ENCODE peak calls at places on chromosome 9, in five cellular contexts. A is CD4-positive, CD25-positive, alpha-beta regulatory T cell; P is fibroblast of the conjunctiva; C is cardiac fibroblast; E is KBM-7. M is an unnamed sample.

GRCh38 chr9:109198736-109199384 is 31.8 kb upstream of the FRRS1L start:
- DNase-seq in A (no peak), P (no peak), C (no peak), E (no peak), M (no peak)

GRCh38 chr9:90478821-90479220 is 163.8 kb downstream of the DIRAS2 start:
- DNase-seq in A (no peak), P (no peak), C (no peak), E (no peak), M (no peak)

GRCh38 chr9:33778700-33779351 is 16.5 kb upstream of the PRSS3 start:
- DNase-seq in A (peak), P (peak), C (peak), E (peak), M (peak)

GRCh38 chr9:126230692-126231091 is 95.9 kb upstream of the MVB12B start:
- DNase-seq in A (no peak), P (no peak), C (no peak), E (no peak), M (no peak)

GRCh38 chr9:86368871-86369521 is 14.8 kb upstream of the TUT7 start:
- DNase-seq in A (no peak), P (peak), C (peak), E (no peak), M (no peak)

GRCh38 chr9:98375138-98375726 is 119.8 kb upstream of the TBC1D2 start:
- DNase-seq in A (no peak), P (no peak), C (peak), E (peak), M (no peak)

GRCh38 chr9:34249274-34249673 is 70.4 kb downstream of the UBAP1 start:
- DNase-seq in A (no peak), P (no peak), C (no peak), E (no peak), M (no peak)

GRCh38 chr9:7756088-7756487 is 43.5 kb downstream of the DMAC1 start:
- DNase-seq in A (peak), P (no peak), C (no peak), E (no peak), M (no peak)

GRCh38 chr9:115132648-115133047 is 14.7 kb upstream of the TNC start:
- DNase-seq in A (no peak), P (no peak), C (peak), E (no peak), M (no peak)

GRCh38 chr9:35481347-35481975 is 8.4 kb upstream of the RUSC2 start:
- DNase-seq in A (no peak), P (peak), C (peak), E (peak), M (peak)

GRCh38 chr9:95772320-95773060 is 103.0 kb upstream of the ERCC6L2 start:
- DNase-seq in A (no peak), P (no peak), C (peak), E (peak), M (no peak)

GRCh38 chr9:84139296-84140100 is 158.9 kb downstream of the RMI1 start:
- DNase-seq in A (no peak), P (peak), C (peak), E (no peak), M (no peak)

GRCh38 chr9:1879501-1879900 is 135.6 kb upstream of the SMARCA2 start:
- DNase-seq in A (no peak), P (no peak), C (no peak), E (no peak), M (no peak)

M was measured in AML-193.